ENCODE peak calls at places on chromosomes 4 and X, in six cellular contexts. One of them, this sample, is unnamed.

GRCh38 chrX:329291-329910 is 10.8 kb upstream of the GTPBP6 start:
- DNase-seq in suprapubic skin: peak; percentile 72
- DNase-seq in cardiac fibroblast: no peak
- DNase-seq in right lobe of liver: peak; percentile 7
- DNase-seq in sigmoid colon: peak; percentile 61
- DNase-seq in endodermal cell: no peak
- DNase-seq in this sample: no peak

GRCh38 chr4:172996571-172997216 is 171.9 kb upstream of the GALNT7 start:
- DNase-seq in suprapubic skin: no peak
- DNase-seq in cardiac fibroblast: peak; percentile 61
- DNase-seq in right lobe of liver: no peak
- DNase-seq in sigmoid colon: no peak
- DNase-seq in endodermal cell: no peak
- DNase-seq in this sample: peak; percentile 84

GRCh38 chr4:142315999-142316398 is 530.1 kb downstream of the INPP4B start:
- DNase-seq in suprapubic skin: no peak
- DNase-seq in cardiac fibroblast: peak; percentile 8
- DNase-seq in right lobe of liver: no peak
- DNase-seq in sigmoid colon: no peak
- DNase-seq in endodermal cell: no peak
- DNase-seq in this sample: no peak

GRCh38 chr4:170256807-170257206 is 167.1 kb upstream of the AADAT start:
- DNase-seq in suprapubic skin: no peak
- DNase-seq in cardiac fibroblast: no peak
- DNase-seq in right lobe of liver: no peak
- DNase-seq in sigmoid colon: no peak
- DNase-seq in endodermal cell: no peak
- DNase-seq in this sample: no peak

GRCh38 chrX:48700246-48700645 is 3.7 kb downstream of the SUV39H1 start:
- DNase-seq in suprapubic skin: no peak
- DNase-seq in cardiac fibroblast: no peak
- DNase-seq in right lobe of liver: no peak
- DNase-seq in sigmoid colon: no peak
- DNase-seq in endodermal cell: no peak
- DNase-seq in this sample: no peak

GRCh38 chrX:124280294-124280902 is 52.1 kb upstream of the TEX13D start:
- DNase-seq in suprapubic skin: no peak
- DNase-seq in cardiac fibroblast: no peak
- DNase-seq in right lobe of liver: no peak
- DNase-seq in sigmoid colon: no peak
- DNase-seq in endodermal cell: no peak
- DNase-seq in this sample: no peak

GRCh38 chr4:41734366-41734765 is 14.2 kb downstream of the PHOX2B start:
- DNase-seq in suprapubic skin: no peak
- DNase-seq in cardiac fibroblast: no peak
- DNase-seq in right lobe of liver: no peak
- DNase-seq in sigmoid colon: no peak
- DNase-seq in endodermal cell: no peak
- DNase-seq in this sample: no peak

GRCh38 chr4:94453534-94453963 is 1.8 kb downstream of the PDLIM5 start:
- DNase-seq in suprapubic skin: no peak
- DNase-seq in cardiac fibroblast: peak; percentile 31
- DNase-seq in right lobe of liver: no peak
- DNase-seq in sigmoid colon: no peak
- DNase-seq in endodermal cell: no peak
- DNase-seq in this sample: no peak

GRCh38 chr4:18689308-18689915 is 667.9 kb upstream of the LCORL start:
- DNase-seq in suprapubic skin: no peak
- DNase-seq in cardiac fibroblast: peak; percentile 76
- DNase-seq in right lobe of liver: no peak
- DNase-seq in sigmoid colon: peak; percentile 74
- DNase-seq in endodermal cell: peak; percentile 88
- DNase-seq in this sample: peak; percentile 78

GRCh38 chr4:39044947-39045734 is 12.9 kb upstream of the TMEM156 start:
- DNase-seq in suprapubic skin: no peak
- DNase-seq in cardiac fibroblast: peak; percentile 43
- DNase-seq in right lobe of liver: no peak
- DNase-seq in sigmoid colon: peak; percentile 72
- DNase-seq in endodermal cell: peak; percentile 78
- DNase-seq in this sample: peak; percentile 34

GRCh38 chrX:43718956-43719355 is 62.9 kb downstream of the MAOA start:
- DNase-seq in suprapubic skin: no peak
- DNase-seq in cardiac fibroblast: no peak
- DNase-seq in right lobe of liver: no peak
- DNase-seq in sigmoid colon: no peak
- DNase-seq in endodermal cell: no peak
- DNase-seq in this sample: no peak

GRCh38 chr4:39715788-39716187 is 17.9 kb downstream of the UBE2K start:
- DNase-seq in suprapubic skin: no peak
- DNase-seq in cardiac fibroblast: no peak
- DNase-seq in right lobe of liver: no peak
- DNase-seq in sigmoid colon: no peak
- DNase-seq in endodermal cell: no peak
- DNase-seq in this sample: no peak

GRCh38 chrX:133685806-133686205 is 270.5 kb upstream of the GPC4 start:
- DNase-seq in suprapubic skin: no peak
- DNase-seq in cardiac fibroblast: no peak
- DNase-seq in right lobe of liver: no peak
- DNase-seq in sigmoid colon: no peak
- DNase-seq in endodermal cell: no peak
- DNase-seq in this sample: no peak

GRCh38 chr4:70559216-70559830 is 32.7 kb upstream of the AMBN start:
- DNase-seq in suprapubic skin: no peak
- DNase-seq in cardiac fibroblast: peak; percentile 57
- DNase-seq in right lobe of liver: peak; percentile 35
- DNase-seq in sigmoid colon: no peak
- DNase-seq in endodermal cell: peak; percentile 79
- DNase-seq in this sample: peak; percentile 64

GRCh38 chr4:147984065-147984777 is 252.3 kb downstream of the ARHGAP10 start:
- DNase-seq in suprapubic skin: no peak
- DNase-seq in cardiac fibroblast: peak; percentile 71
- DNase-seq in right lobe of liver: no peak
- DNase-seq in sigmoid colon: no peak
- DNase-seq in endodermal cell: peak; percentile 87
- DNase-seq in this sample: peak; percentile 53

GRCh38 chr4:16909245-16909644 is 10.8 kb upstream of the LDB2 start:
- DNase-seq in suprapubic skin: no peak
- DNase-seq in cardiac fibroblast: no peak
- DNase-seq in right lobe of liver: no peak
- DNase-seq in sigmoid colon: no peak
- DNase-seq in endodermal cell: no peak
- DNase-seq in this sample: no peak

GRCh38 chr4:183905081-183905592 is at the start of gene STOX2:
- DNase-seq in suprapubic skin: peak; percentile 84
- DNase-seq in cardiac fibroblast: peak; percentile 48
- DNase-seq in right lobe of liver: peak; percentile 88
- DNase-seq in sigmoid colon: peak; percentile 80
- DNase-seq in endodermal cell: peak; percentile 92
- DNase-seq in this sample: peak; percentile 22

GRCh38 chr4:85459736-85460135 is 15.2 kb upstream of the ARHGAP24 start:
- DNase-seq in suprapubic skin: no peak
- DNase-seq in cardiac fibroblast: no peak
- DNase-seq in right lobe of liver: no peak
- DNase-seq in sigmoid colon: no peak
- DNase-seq in endodermal cell: no peak
- DNase-seq in this sample: no peak

GRCh38 chrX:17967888-17968287 is 106.8 kb upstream of the RAI2 start:
- DNase-seq in suprapubic skin: no peak
- DNase-seq in cardiac fibroblast: no peak
- DNase-seq in right lobe of liver: peak; percentile 24
- DNase-seq in sigmoid colon: no peak
- DNase-seq in endodermal cell: no peak
- DNase-seq in this sample: no peak

GRCh38 chrX:13620202-13620601 is 32.7 kb upstream of the TCEANC start:
- DNase-seq in suprapubic skin: no peak
- DNase-seq in cardiac fibroblast: no peak
- DNase-seq in right lobe of liver: no peak
- DNase-seq in sigmoid colon: no peak
- DNase-seq in endodermal cell: no peak
- DNase-seq in this sample: no peak

GRCh38 chr4:108342325-108342986 is 173.7 kb upstream of the LEF1 start:
- DNase-seq in suprapubic skin: no peak
- DNase-seq in cardiac fibroblast: no peak
- DNase-seq in right lobe of liver: no peak
- DNase-seq in sigmoid colon: no peak
- DNase-seq in endodermal cell: no peak
- DNase-seq in this sample: no peak

DNA sequence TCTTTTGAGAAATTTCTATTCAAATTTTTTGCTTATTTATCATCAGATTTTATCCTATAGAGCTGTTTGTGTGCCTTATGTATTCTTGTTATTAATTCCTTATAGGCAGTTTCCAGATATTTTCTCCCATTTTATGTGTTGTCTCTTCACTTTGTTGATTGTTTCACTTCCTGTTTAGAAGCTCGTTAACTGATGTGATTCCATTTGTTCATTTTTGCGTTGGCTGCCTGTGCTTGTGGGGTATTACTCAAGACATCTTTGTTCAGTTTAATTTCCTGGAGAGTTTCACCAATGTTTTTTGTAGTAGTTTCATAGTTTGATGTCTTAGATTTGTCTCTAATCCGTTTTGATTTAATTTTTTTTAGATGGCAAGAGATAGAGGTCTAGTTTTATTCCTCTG is 14.6 kb downstream of the ZNF718 start:
- DNase-seq in suprapubic skin: no peak
- DNase-seq in cardiac fibroblast: no peak
- DNase-seq in right lobe of liver: no peak
- DNase-seq in sigmoid colon: no peak
- DNase-seq in endodermal cell: no peak
- DNase-seq in this sample: no peak
- H3K4me3 ChIP-seq in suprapubic skin: no peak overlapping the region
- H3K4me3 ChIP-seq in cardiac fibroblast: no peak overlapping the region
- H3K4me3 ChIP-seq in right lobe of liver: no peak overlapping the region
- H3K4me3 ChIP-seq in sigmoid colon: no peak overlapping the region
- H3K4me3 ChIP-seq in endodermal cell: peak overlapping the region; percentile 50
- H3K4me3 ChIP-seq in this sample: no peak overlapping the region

GRCh38 chr4:163493643-163494359 is 689 bp upstream of the TMA16 start:
- DNase-seq in suprapubic skin: no peak
- DNase-seq in cardiac fibroblast: no peak
- DNase-seq in right lobe of liver: no peak
- DNase-seq in sigmoid colon: no peak
- DNase-seq in endodermal cell: no peak
- DNase-seq in this sample: no peak
- TF ChIP-seq CTCF in suprapubic skin: no peak
- TF ChIP-seq CTCF in cardiac fibroblast: no peak
- TF ChIP-seq CTCF in right lobe of liver: no peak
- TF ChIP-seq CTCF in sigmoid colon: no peak
- TF ChIP-seq CTCF in endodermal cell: no peak
- TF ChIP-seq CTCF in this sample: no peak

GRCh38 chr4:157994863-157995262 is 178.0 kb downstream of the GASK1B start:
- DNase-seq in suprapubic skin: no peak
- DNase-seq in cardiac fibroblast: peak; percentile 30
- DNase-seq in right lobe of liver: no peak
- DNase-seq in sigmoid colon: no peak
- DNase-seq in endodermal cell: no peak
- DNase-seq in this sample: no peak

GRCh38 chr4:157992948-157993839 is 179.6 kb downstream of the GASK1B start:
- DNase-seq in suprapubic skin: no peak
- DNase-seq in cardiac fibroblast: no peak
- DNase-seq in right lobe of liver: no peak
- DNase-seq in sigmoid colon: no peak
- DNase-seq in endodermal cell: no peak
- DNase-seq in this sample: no peak

GRCh38 chr4:157996598-157996997 is 176.2 kb downstream of the GASK1B start:
- DNase-seq in suprapubic skin: no peak
- DNase-seq in cardiac fibroblast: no peak
- DNase-seq in right lobe of liver: no peak
- DNase-seq in sigmoid colon: no peak
- DNase-seq in endodermal cell: no peak
- DNase-seq in this sample: no peak

GRCh38 chr4:157996061-157996460 is 176.8 kb downstream of the GASK1B start:
- DNase-seq in suprapubic skin: no peak
- DNase-seq in cardiac fibroblast: no peak
- DNase-seq in right lobe of liver: no peak
- DNase-seq in sigmoid colon: no peak
- DNase-seq in endodermal cell: no peak
- DNase-seq in this sample: no peak

DNA sequence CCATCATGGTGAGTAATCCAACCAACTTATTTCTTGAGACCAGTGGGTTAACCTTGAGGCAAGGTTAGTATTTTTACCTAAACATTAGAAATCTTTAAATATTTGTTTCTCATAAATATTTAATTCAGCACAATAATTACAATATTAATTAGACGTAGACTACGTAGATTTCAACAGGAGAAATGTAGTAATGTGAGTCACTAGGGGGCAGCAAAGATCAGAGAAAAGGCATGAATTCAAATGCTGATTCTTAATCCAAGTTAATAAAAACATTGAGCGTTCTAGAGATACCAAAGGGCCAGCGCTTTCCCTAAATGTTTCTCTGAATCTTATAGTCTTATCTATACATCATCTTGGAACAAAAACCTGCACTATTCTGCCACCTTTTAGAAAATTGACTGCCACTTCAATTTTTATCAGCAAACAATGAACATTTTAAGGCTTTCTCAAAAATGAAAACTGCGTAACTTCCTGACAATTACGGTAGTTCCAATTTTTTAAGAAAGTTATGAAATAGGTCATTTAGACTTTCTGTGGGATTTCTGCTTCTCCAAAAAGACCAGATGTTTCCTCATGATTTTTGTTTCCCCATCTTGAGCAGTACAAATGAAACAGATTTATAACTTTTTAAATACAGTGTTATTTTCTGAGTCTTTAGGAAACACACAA is 180.7 kb downstream of the GASK1B start:
- DNase-seq in suprapubic skin: no peak
- DNase-seq in cardiac fibroblast: peak; percentile 92
- DNase-seq in right lobe of liver: no peak
- DNase-seq in sigmoid colon: no peak
- DNase-seq in endodermal cell: no peak
- DNase-seq in this sample: peak; percentile 93
- H3K4me3 ChIP-seq in suprapubic skin: peak overlapping the region; percentile 37
- H3K4me3 ChIP-seq in cardiac fibroblast: peak overlapping the region; percentile 32
- H3K4me3 ChIP-seq in right lobe of liver: no peak overlapping the region
- H3K4me3 ChIP-seq in sigmoid colon: peak overlapping the region; percentile 12
- H3K4me3 ChIP-seq in endodermal cell: no peak overlapping the region
- H3K4me3 ChIP-seq in this sample: peak overlapping the region; percentile 42

DNA sequence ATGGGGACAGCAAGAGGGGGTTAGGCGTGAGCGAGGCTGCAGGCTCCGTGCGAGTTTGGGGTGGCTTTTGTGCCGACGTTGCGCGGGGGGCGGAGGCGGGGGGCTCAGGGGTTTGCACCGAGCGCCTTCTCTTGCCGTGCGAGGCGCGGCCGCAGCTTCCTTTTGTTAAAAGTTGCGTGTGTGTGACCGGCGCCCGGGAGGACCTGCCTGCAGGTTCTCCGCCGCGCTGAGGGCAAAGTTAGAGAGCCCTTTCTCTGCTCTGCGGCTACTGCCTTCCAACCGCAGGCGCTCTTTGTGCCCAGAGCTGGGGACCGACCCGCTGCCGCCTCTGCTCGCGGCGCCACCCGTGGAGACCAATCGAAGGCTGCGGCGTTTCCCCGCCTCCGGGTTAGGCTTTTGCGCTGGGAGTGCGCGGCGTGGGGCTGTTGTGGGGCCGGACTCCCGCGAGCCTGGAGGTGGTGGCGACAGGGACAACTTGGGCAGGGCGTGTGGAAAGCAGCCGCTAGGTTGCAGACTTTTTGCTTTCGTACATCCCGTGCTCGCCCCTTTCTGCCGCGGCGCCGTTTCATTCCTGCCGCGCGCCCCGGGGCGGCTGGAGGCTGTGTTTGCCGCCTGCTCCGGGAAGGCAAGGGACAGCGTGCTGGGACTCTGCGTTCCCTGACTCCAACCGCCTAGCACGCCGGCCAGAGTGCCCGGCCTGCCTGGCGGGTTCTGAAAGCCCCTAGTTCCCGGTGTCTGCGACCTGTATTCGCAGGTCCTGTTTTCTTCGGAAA is 750 bp downstream of the KIT start:
- DNase-seq in suprapubic skin: peak; percentile 83
- DNase-seq in cardiac fibroblast: peak; percentile 34
- DNase-seq in right lobe of liver: peak; percentile 49
- DNase-seq in sigmoid colon: no peak
- DNase-seq in endodermal cell: peak; percentile 86
- DNase-seq in this sample: peak; percentile 7
- TF ChIP-seq CTCF in suprapubic skin: no peak
- TF ChIP-seq CTCF in cardiac fibroblast: no peak
- TF ChIP-seq CTCF in right lobe of liver: peak; percentile 29
- TF ChIP-seq CTCF in sigmoid colon: no peak
- TF ChIP-seq CTCF in endodermal cell: peak; percentile 54
- TF ChIP-seq CTCF in this sample: peak; percentile 32

This sample was measured in fibroblast of the aortic adventitia.